ENCODE peak calls at places on chromosomes 5 and 9, in four cellular contexts. One of them, this sample, is unnamed.

GRCh38 chr9:121634800-121635261 is 16.6 kb upstream of the DAB2IP start:
- DNase-seq in bronchial epithelial cell: no peak
- DNase-seq in iPS DF 6.9: no peak
- DNase-seq in H54: no peak
- DNase-seq in this sample: no peak

GRCh38 chr9:123953601-123954011 is 23.7 kb upstream of the DENND1A start:
- DNase-seq in H54: no peak
- DNase-seq in iPS DF 6.9: no peak
- DNase-seq in bronchial epithelial cell: no peak
- DNase-seq in this sample: no peak

GRCh38 chr5:32589431-32589830 is 4.1 kb downstream of the SUB1 start:
- DNase-seq in bronchial epithelial cell: no peak
- DNase-seq in iPS DF 6.9: no peak
- DNase-seq in H54: no peak
- DNase-seq in this sample: no peak

GRCh38 chr5:157998021-157998504 is 139.1 kb upstream of the CLINT1 start:
- DNase-seq in H54: no peak
- DNase-seq in bronchial epithelial cell: peak
- DNase-seq in iPS DF 6.9: no peak
- DNase-seq in this sample: no peak

GRCh38 chr9:33868430-33869000 is 51.6 kb downstream of the UBE2R2 start:
- DNase-seq in bronchial epithelial cell: no peak
- DNase-seq in iPS DF 6.9: no peak
- DNase-seq in H54: no peak
- DNase-seq in this sample: no peak

GRCh38 chr9:103301051-103301450 is 305.9 kb downstream of the CYLC2 start:
- DNase-seq in H54: no peak
- DNase-seq in iPS DF 6.9: no peak
- DNase-seq in bronchial epithelial cell: no peak
- DNase-seq in this sample: no peak

GRCh38 chr5:100761192-100761591 is 141.9 kb downstream of the ST8SIA4 start:
- DNase-seq in bronchial epithelial cell: peak
- DNase-seq in H54: no peak
- DNase-seq in iPS DF 6.9: no peak
- DNase-seq in this sample: no peak

GRCh38 chr5:95358320-95358719 is 32.8 kb upstream of the FAM81B start:
- DNase-seq in H54: no peak
- DNase-seq in iPS DF 6.9: no peak
- DNase-seq in bronchial epithelial cell: no peak
- DNase-seq in this sample: no peak